ENCODE peak calls at places on chromosome 1, in eight cellular contexts. F, C, X, Z, E, I, H and Q are unnamed samples.

GRCh38 chr1:171468120-171468790 is 17.1 kb upstream of the PRRC2C start:
- DNase-seq in F (no peak), C (peak; percentile 61), X (no peak), Z (peak; percentile 27), E (peak; percentile 23), I (no peak), H (no peak), Q (no peak)

GRCh38 chr1:179447489-179447888 is 81.7 kb downstream of the AXDND1 start:
- DNase-seq in F (no peak), C (peak; percentile 19), X (no peak), Z (no peak), E (no peak), I (no peak), H (no peak), Q (no peak)

GRCh38 chr1:35925741-35926140 is 5.2 kb upstream of the AGO3 start:
- DNase-seq in F (no peak), C (peak; percentile 66), X (no peak), Z (no peak), E (peak; percentile 66), I (no peak), H (no peak), Q (no peak)

GRCh38 chr1:169060010-169060722 is 46.3 kb upstream of the ATP1B1 start:
- DNase-seq in F (no peak), C (peak; percentile 46), X (no peak), Z (peak; percentile 31), E (no peak), I (no peak), H (no peak), Q (no peak)

GRCh38 chr1:53469373-53469772 is 10.2 kb downstream of the DMRTB1 start:
- DNase-seq in F (no peak), C (no peak), X (peak; percentile 82), Z (no peak), E (no peak), I (no peak), H (no peak), Q (no peak)

GRCh38 chr1:218659911-218660677 is 315.0 kb downstream of the TGFB2 start:
- DNase-seq in F (no peak), C (peak; percentile 55), X (no peak), Z (peak; percentile 50), E (no peak), I (no peak), H (no peak), Q (no peak)

GRCh38 chr1:234069760-234070159 is 165.3 kb downstream of the SLC35F3 start:
- DNase-seq in F (no peak), C (peak; percentile 4), X (no peak), Z (no peak), E (no peak), I (no peak), H (no peak), Q (no peak)

GRCh38 chr1:23376890-23377811 is 7.5 kb upstream of the ZNF436 start:
- DNase-seq in F (no peak), C (peak; percentile 95), X (no peak), Z (peak; percentile 92), E (peak; percentile 94), I (no peak), H (no peak), Q (no peak)

GRCh38 chr1:214500349-214501055 is 50.9 kb downstream of the PTPN14 start:
- DNase-seq in F (no peak), C (no peak), X (no peak), Z (no peak), E (no peak), I (no peak), H (no peak), Q (no peak)

GRCh38 chr1:220012259-220012658 is 34.0 kb downstream of the EPRS1 start:
- DNase-seq in F (no peak), C (peak; percentile 60), X (no peak), Z (peak; percentile 16), E (peak; percentile 19), I (no peak), H (no peak), Q (no peak)

GRCh38 chr1:95578462-95578861 is 344.5 kb downstream of the RWDD3 start:
- DNase-seq in F (no peak), C (no peak), X (no peak), Z (no peak), E (no peak), I (no peak), H (no peak), Q (no peak)

GRCh38 chr1:62070384-62071011 is 124.2 kb upstream of the L1TD1 start:
- DNase-seq in F (no peak), C (peak; percentile 64), X (no peak), Z (no peak), E (peak; percentile 44), I (no peak), H (no peak), Q (no peak)

GRCh38 chr1:9197186-9198099 is 37.1 kb upstream of the H6PD start:
- DNase-seq in F (no peak), C (no peak), X (no peak), Z (no peak), E (no peak), I (no peak), H (no peak), Q (no peak)

GRCh38 chr1:15577691-15578090 is 7.2 kb downstream of the AGMAT start:
- DNase-seq in F (no peak), C (no peak), X (no peak), Z (no peak), E (no peak), I (no peak), H (no peak), Q (no peak)

GRCh38 chr1:161196521-161197451 is 2.1 kb downstream of the ADAMTS4 start:
- DNase-seq in F (no peak), C (peak; percentile 84), X (no peak), Z (peak; percentile 54), E (peak; percentile 65), I (peak; percentile 56), H (no peak), Q (no peak)

GRCh38 chr1:157937743-157938142 is 55.7 kb upstream of the KIRREL1 start:
- DNase-seq in F (no peak), C (no peak), X (no peak), Z (no peak), E (no peak), I (no peak), H (no peak), Q (no peak)